ENCODE peak calls at places on chromosomes 3 and 15, in four cellular contexts. O is MCF 10A, X is HL-60, W is A673. J is an unnamed sample.

GRCh38 chr15:58590901-58591300 is 158.6 kb downstream of the ADAM10 start:
- DNase-seq in O (no peak), X (no peak), W (peak; percentile 11), J (no peak)

GRCh38 chr15:75348563-75349350 is 1.9 kb downstream of the NEIL1 start:
- DNase-seq in O (no peak), X (no peak), W (peak; percentile 23), J (no peak)

GRCh38 chr15:33910741-33911140 is 57.6 kb upstream of the CHRM5 start:
- DNase-seq in O (peak; percentile 43), X (no peak), W (no peak), J (no peak)

GRCh38 chr15:60275624-60276023 is 122.2 kb downstream of the ANXA2 start:
- DNase-seq in O (no peak), X (no peak), W (no peak), J (no peak)

GRCh38 chr3:123098411-123099330 is 31.8 kb downstream of the PDIA5 start:
- DNase-seq in O (no peak), X (no peak), W (no peak), J (no peak)

GRCh38 chr3:187368765-187369450 is 723 bp downstream of the RTP4 start:
- DNase-seq in O (no peak), X (peak; percentile 3), W (no peak), J (no peak)

GRCh38 chr15:58473720-58474119 is 41.9 kb downstream of the LIPC start:
- DNase-seq in O (peak; percentile 60), X (no peak), W (peak; percentile 55), J (no peak)

GRCh38 chr15:38307251-38307650 is 54.6 kb downstream of the SPRED1 start:
- DNase-seq in O (no peak), X (peak; percentile 5), W (no peak), J (no peak)

GRCh38 chr15:73110246-73110645 is 58.0 kb downstream of the NEO1 start:
- DNase-seq in O (no peak), X (no peak), W (no peak), J (no peak)

GRCh38 chr15:33608714-33609113 is 297.9 kb downstream of the RYR3 start:
- DNase-seq in O (peak; percentile 30), X (no peak), W (peak; percentile 18), J (no peak)

GRCh38 chr15:80153900-80154299 is 1.1 kb downstream of the FAH start:
- DNase-seq in O (no peak), X (no peak), W (no peak), J (no peak)

GRCh38 chr3:133641254-133641653 is 20.5 kb downstream of the TOPBP1 start:
- DNase-seq in O (no peak), X (no peak), W (no peak), J (no peak)

GRCh38 chr3:188707396-188708288 is 464.1 kb upstream of the TPRG1 start:
- DNase-seq in O (no peak), X (no peak), W (no peak), J (no peak)

GRCh38 chr15:91186892-91187644 is 87.0 kb downstream of the SV2B start:
- DNase-seq in O (peak; percentile 56), X (no peak), W (peak; percentile 25), J (no peak)

GRCh38 chr15:86213420-86213819 is 133.7 kb downstream of the AGBL1 start:
- DNase-seq in O (no peak), X (no peak), W (no peak), J (no peak)

GRCh38 chr3:186971578-186971977 is 41.3 kb downstream of the ST6GAL1 start:
- DNase-seq in O (no peak), X (no peak), W (no peak), J (no peak)

GRCh38 chr3:5095879-5096278 is 26.2 kb upstream of the ARL8B start:
- DNase-seq in O (no peak), X (no peak), W (peak; percentile 26), J (peak; percentile 76)

GRCh38 chr3:129620828-129621605 is 14.5 kb upstream of the PLXND1 start:
- DNase-seq in O (no peak), X (no peak), W (no peak), J (no peak)

GRCh38 chr3:52831500-52832301 is 1.2 kb upstream of the ITIH4 start:
- DNase-seq in O (peak; percentile 93), X (peak; percentile 77), W (peak; percentile 44), J (no peak)

GRCh38 chr3:187951452-187952190 is 202.3 kb upstream of the LPP start:
- DNase-seq in O (no peak), X (peak; percentile 85), W (no peak), J (no peak)

GRCh38 chr3:38773528-38773927 is 42.5 kb downstream of the SCN10A start:
- DNase-seq in O (no peak), X (no peak), W (no peak), J (no peak)

GRCh38 chr3:187401861-187402260 is 33.7 kb downstream of the RTP4 start:
- DNase-seq in O (peak; percentile 59), X (no peak), W (peak; percentile 33), J (no peak)

GRCh38 chr15:74240897-74241614 is 4.9 kb downstream of the CCDC33 start:
- DNase-seq in O (no peak), X (no peak), W (no peak), J (no peak)

GRCh38 chr3:171461087-171461917 is 1.1 kb upstream of the TNIK start:
- DNase-seq in O (peak; percentile 72), X (no peak), W (no peak), J (no peak)

GRCh38 chr15:96657096-96657495 is 326.6 kb downstream of the NR2F2 start:
- DNase-seq in O (no peak), X (no peak), W (no peak), J (no peak)

GRCh38 chr15:35038655-35039534 is 46.2 kb downstream of the NANOGP8 start:
- DNase-seq in O (peak; percentile 51), X (no peak), W (peak; percentile 7), J (no peak)

GRCh38 chr15:38642689-38643270 is 78.2 kb upstream of the RASGRP1 start:
- DNase-seq in O (no peak), X (no peak), W (no peak), J (no peak)

GRCh38 chr3:5264896-5265770 is 77.6 kb downstream of the EDEM1 start:
- DNase-seq in O (no peak), X (no peak), W (no peak), J (no peak)

GRCh38 chr3:4845882-4846281 is 133.4 kb upstream of the BHLHE40 start:
- DNase-seq in O (no peak), X (no peak), W (no peak), J (no peak)

GRCh38 chr3:184808021-184808420 is 3.9 kb upstream of the VPS8 start:
- DNase-seq in O (no peak), X (no peak), W (peak; percentile 33), J (no peak)

GRCh38 chr15:40693904-40694705 is 869 bp upstream of the RAD51 start:
- DNase-seq in O (no peak), X (no peak), W (no peak), J (no peak)

GRCh38 chr15:57647791-57648130 is 56.1 kb downstream of the MYZAP start:
- DNase-seq in O (peak; percentile 79), X (no peak), W (no peak), J (no peak)

GRCh38 chr15:78438595-78439285 is 724 bp downstream of the IREB2 start:
- DNase-seq in O (peak; percentile 28), X (no peak), W (peak; percentile 44), J (no peak)
- TF ChIP-seq CTCF in O (no peak), X (no peak), W (peak; percentile 35), J (peak; percentile 47)

GRCh38 chr3:12175844-12176453 is 17.2 kb upstream of the TIMP4 start:
- DNase-seq in O (peak; percentile 72), X (no peak), W (peak; percentile 57), J (no peak)
- TF ChIP-seq CTCF in O (peak; percentile 78), X (peak; percentile 91), W (peak; percentile 81), J (peak; percentile 87)

DNA sequence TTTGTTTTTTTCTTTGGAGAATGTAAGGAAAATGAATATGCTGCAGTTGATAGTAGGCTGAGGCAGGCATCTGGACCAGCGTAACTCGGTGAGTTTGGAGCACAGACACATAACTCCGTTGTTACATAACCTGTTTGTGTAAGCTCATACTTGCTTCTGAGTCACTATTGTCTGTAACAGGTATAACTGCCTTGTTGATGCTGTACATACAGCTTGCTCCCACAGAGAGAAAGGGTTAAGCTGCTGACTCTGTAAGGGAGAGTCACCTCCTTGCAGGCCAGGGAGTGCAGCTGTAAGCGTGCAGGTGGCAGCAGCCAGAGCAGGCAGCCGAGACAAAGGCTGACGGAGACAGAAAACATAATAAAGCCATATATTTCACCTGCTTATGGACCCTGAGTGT is 20.4 kb downstream of the RETNLB start:
- DNase-seq in O (peak; percentile 4), X (no peak), W (no peak), J (no peak)
- TF ChIP-seq CTCF in O (no peak), X (no peak), W (no peak), J (no peak)

GRCh38 chr3:8450618-8451017 is 51.0 kb upstream of the LMCD1 start:
- DNase-seq in O (no peak), X (no peak), W (no peak), J (no peak)
- TF ChIP-seq CTCF in O (no peak), X (no peak), W (peak; percentile 8), J (no peak)

GRCh38 chr15:70243686-70244540 is 146.2 kb upstream of the TLE3 start:
- DNase-seq in O (no peak), X (no peak), W (no peak), J (no peak)
- TF ChIP-seq CTCF in O (no peak), X (no peak), W (no peak), J (no peak)

GRCh38 chr3:156174229-156174847 is 54.0 kb downstream of the KCNAB1 start:
- DNase-seq in O (peak; percentile 51), X (no peak), W (peak; percentile 54), J (no peak)
- TF ChIP-seq CTCF in O (peak; percentile 25), X (no peak), W (peak; percentile 51), J (peak; percentile 45)

GRCh38 chr15:45314960-45315359 is 62.9 kb downstream of the SLC28A2 start:
- DNase-seq in O (peak; percentile 6), X (no peak), W (peak; percentile 72), J (no peak)
- TF ChIP-seq CTCF in O (no peak), X (no peak), W (peak; percentile 58), J (no peak)

GRCh38 chr3:152069871-152070270 is 196.4 kb downstream of the SUCNR1 start:
- DNase-seq in O (peak; percentile 33), X (no peak), W (no peak), J (no peak)

GRCh38 chr3:152071924-152072323 is 196.8 kb upstream of the MBNL1 start:
- DNase-seq in O (peak; percentile 69), X (peak; percentile 43), W (peak; percentile 64), J (no peak)

GRCh38 chr3:152071315-152071714 is 197.4 kb upstream of the MBNL1 start:
- DNase-seq in O (no peak), X (no peak), W (no peak), J (no peak)

GRCh38 chr3:152076148-152076547 is 192.6 kb upstream of the MBNL1 start:
- DNase-seq in O (peak; percentile 21), X (no peak), W (no peak), J (no peak)

DNA sequence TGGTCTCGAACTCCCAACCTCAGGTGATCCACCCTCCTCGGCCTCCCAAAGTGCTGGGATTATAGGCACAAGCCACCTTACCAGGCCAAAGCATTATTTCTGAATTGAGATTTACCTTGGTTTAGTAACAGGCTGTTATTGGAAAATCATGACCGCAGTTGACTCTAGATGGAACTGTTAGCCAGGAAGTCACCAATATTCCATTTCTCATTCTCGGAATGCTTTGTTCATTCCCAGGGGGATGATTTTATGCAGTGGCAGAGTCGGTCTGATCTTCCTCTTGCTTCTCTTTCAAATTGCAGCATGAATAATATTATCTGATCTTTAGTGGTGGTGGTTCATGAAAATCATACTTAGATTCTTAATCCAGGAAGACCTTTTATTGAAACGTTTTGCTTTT is 195.5 kb upstream of the MBNL1 start:
- DNase-seq in O (peak; percentile 6), X (no peak), W (peak; percentile 84), J (no peak)
- TF ChIP-seq CTCF in O (no peak), X (no peak), W (peak; percentile 43), J (no peak)

GRCh38 chr15:70670680-70671079 is 92.7 kb downstream of the UACA start:
- DNase-seq in O (no peak), X (no peak), W (peak; percentile 24), J (no peak)
- TF ChIP-seq CTCF in O (peak; percentile 13), X (no peak), W (peak; percentile 55), J (peak; percentile 57)